ENCODE peak calls at places on chromosomes 3 and 15, in seven cellular contexts. M, P, U, B, W, Y and A are unnamed samples.

GRCh38 chr15:90553248-90553745 is 23.6 kb downstream of the CRTC3 start:
- DNase-seq in M (no peak), P (no peak), U (no peak), B (no peak), W (no peak), Y (no peak), A (no peak)

GRCh38 chr3:105960381-105960780 is 91.6 kb upstream of the CBLB start:
- DNase-seq in M (no peak), P (no peak), U (no peak), B (no peak), W (no peak), Y (no peak), A (no peak)

GRCh38 chr15:63509056-63509696 is 4.8 kb downstream of the USP3 start:
- DNase-seq in M (no peak), P (no peak), U (no peak), B (no peak), W (no peak), Y (no peak), A (no peak)

GRCh38 chr15:37034835-37035234 is 65.5 kb downstream of the MEIS2 start:
- DNase-seq in M (no peak), P (no peak), U (no peak), B (no peak), W (no peak), Y (no peak), A (no peak)

GRCh38 chr3:169146866-169147245 is 516.7 kb downstream of the MECOM start:
- DNase-seq in M (no peak), P (no peak), U (no peak), B (no peak), W (no peak), Y (no peak), A (no peak)

GRCh38 chr15:72890043-72890442 is 106.5 kb upstream of the ADPGK start:
- DNase-seq in M (no peak), P (no peak), U (no peak), B (no peak), W (no peak), Y (no peak), A (no peak)

GRCh38 chr15:41558400-41559238 is at the start of gene TYRO3:
- DNase-seq in M (no peak), P (no peak), U (peak; percentile 83), B (peak; percentile 93), W (no peak), Y (no peak), A (peak; percentile 86)

GRCh38 chr3:138049157-138049919 is 39.4 kb downstream of the CLDN18 start:
- DNase-seq in M (no peak), P (no peak), U (peak; percentile 3), B (no peak), W (no peak), Y (no peak), A (no peak)

GRCh38 chr3:72628065-72628464 is 220.2 kb downstream of the SHQ1 start:
- DNase-seq in M (no peak), P (no peak), U (no peak), B (no peak), W (no peak), Y (no peak), A (peak; percentile 95)

GRCh38 chr3:57446318-57446841 is 97.8 kb downstream of the DNAH12 start:
- DNase-seq in M (no peak), P (no peak), U (peak; percentile 38), B (no peak), W (no peak), Y (no peak), A (no peak)

GRCh38 chr15:101543431-101543830 is 53.9 kb upstream of the PCSK6 start:
- DNase-seq in M (no peak), P (no peak), U (no peak), B (no peak), W (no peak), Y (no peak), A (no peak)

GRCh38 chr15:29107291-29107890 is 162.2 kb downstream of the NSMCE3 start:
- DNase-seq in M (no peak), P (no peak), U (no peak), B (no peak), W (no peak), Y (no peak), A (no peak)

GRCh38 chr3:10352146-10352911 is 31.4 kb upstream of the SEC13 start:
- DNase-seq in M (no peak), P (no peak), U (no peak), B (no peak), W (no peak), Y (no peak), A (no peak)

GRCh38 chr3:126752303-126753190 is 48.5 kb downstream of the CHCHD6 start:
- DNase-seq in M (peak; percentile 78), P (peak; percentile 63), U (peak; percentile 76), B (peak; percentile 82), W (peak; percentile 38), Y (peak; percentile 30), A (peak; percentile 81)

GRCh38 chr3:126750760-126751129 is 46.7 kb downstream of the CHCHD6 start:
- DNase-seq in M (no peak), P (no peak), U (no peak), B (no peak), W (no peak), Y (no peak), A (no peak)

GRCh38 chr3:126755866-126756265 is 51.8 kb downstream of the CHCHD6 start:
- DNase-seq in M (no peak), P (no peak), U (no peak), B (no peak), W (no peak), Y (no peak), A (no peak)

GRCh38 chr3:126751611-126752302 is 47.7 kb downstream of the CHCHD6 start:
- DNase-seq in M (no peak), P (no peak), U (no peak), B (no peak), W (no peak), Y (no peak), A (no peak)

DNA sequence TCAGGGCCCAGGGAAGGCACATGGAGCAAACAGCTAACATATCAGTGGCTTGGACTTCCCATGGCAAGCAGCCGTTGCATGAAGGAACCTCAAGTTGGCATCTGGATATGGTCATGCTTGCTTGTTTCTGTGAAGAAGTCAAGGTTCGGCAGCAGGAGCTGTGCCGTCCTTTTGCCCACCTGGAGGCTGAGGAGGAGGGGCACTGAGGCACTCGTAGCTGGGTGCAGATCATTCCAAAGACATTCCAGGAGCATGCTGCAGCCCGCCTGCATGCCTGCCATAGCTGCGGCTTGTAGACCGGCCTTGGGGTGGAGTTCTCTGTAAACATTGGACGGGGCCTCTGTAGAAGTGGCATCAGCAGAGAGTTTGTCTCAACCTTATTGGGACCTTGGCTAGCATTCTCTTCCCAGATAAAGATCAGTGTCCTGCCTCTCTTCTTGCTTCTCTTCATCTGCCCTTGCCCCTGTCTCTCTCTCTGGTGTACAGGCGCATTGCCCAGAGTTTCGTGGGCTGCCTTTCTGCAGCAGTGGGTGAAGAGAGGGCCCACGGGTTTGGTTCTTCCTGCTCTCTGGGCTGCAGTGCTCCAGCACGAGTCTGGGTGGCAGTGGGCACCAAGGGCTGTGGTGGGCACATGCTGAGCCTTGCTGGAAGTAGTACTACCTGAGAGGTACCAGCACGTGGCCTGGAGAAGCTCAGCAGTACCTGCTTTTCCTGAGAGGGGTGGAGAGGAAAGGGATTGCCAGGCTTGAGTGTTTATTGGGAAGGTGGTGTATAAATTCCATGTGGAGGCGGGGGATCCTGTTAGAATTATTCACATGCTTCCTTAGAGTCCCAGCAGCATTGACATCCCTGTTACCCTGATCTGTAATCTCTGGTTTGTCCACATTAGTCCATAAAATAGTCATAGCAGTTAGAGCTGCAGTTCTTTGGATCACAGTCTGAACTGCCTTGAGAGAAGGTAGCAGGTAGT is 49.4 kb downstream of the CHCHD6 start:
- DNase-seq in M (no peak), P (peak; percentile 59), U (no peak), B (no peak), W (no peak), Y (no peak), A (no peak)
- TF ChIP-seq JUND in M (no peak), P (no peak), U (no peak), B (no peak), W (no peak), Y (no peak), A (no peak)

GRCh38 chr3:115861166-115861733 is 237.9 kb downstream of the GAP43 start:
- DNase-seq in M (no peak), P (no peak), U (no peak), B (no peak), W (no peak), Y (no peak), A (no peak)

GRCh38 chr3:115862099-115862498 is 238.8 kb downstream of the GAP43 start:
- DNase-seq in M (no peak), P (no peak), U (no peak), B (no peak), W (no peak), Y (no peak), A (no peak)

GRCh38 chr3:115857518-115858136 is 234.3 kb downstream of the GAP43 start:
- DNase-seq in M (no peak), P (no peak), U (no peak), B (no peak), W (no peak), Y (no peak), A (no peak)

GRCh38 chr3:115860766-115861165 is 237.5 kb downstream of the GAP43 start:
- DNase-seq in M (no peak), P (no peak), U (no peak), B (no peak), W (no peak), Y (no peak), A (no peak)

GRCh38 chr3:115858995-115859807 is 235.9 kb downstream of the GAP43 start:
- DNase-seq in M (peak; percentile 62), P (no peak), U (no peak), B (no peak), W (no peak), Y (no peak), A (no peak)
- TF ChIP-seq JUND in M (no peak), P (no peak), U (no peak), B (no peak), W (no peak), Y (no peak), A (no peak)

DNA sequence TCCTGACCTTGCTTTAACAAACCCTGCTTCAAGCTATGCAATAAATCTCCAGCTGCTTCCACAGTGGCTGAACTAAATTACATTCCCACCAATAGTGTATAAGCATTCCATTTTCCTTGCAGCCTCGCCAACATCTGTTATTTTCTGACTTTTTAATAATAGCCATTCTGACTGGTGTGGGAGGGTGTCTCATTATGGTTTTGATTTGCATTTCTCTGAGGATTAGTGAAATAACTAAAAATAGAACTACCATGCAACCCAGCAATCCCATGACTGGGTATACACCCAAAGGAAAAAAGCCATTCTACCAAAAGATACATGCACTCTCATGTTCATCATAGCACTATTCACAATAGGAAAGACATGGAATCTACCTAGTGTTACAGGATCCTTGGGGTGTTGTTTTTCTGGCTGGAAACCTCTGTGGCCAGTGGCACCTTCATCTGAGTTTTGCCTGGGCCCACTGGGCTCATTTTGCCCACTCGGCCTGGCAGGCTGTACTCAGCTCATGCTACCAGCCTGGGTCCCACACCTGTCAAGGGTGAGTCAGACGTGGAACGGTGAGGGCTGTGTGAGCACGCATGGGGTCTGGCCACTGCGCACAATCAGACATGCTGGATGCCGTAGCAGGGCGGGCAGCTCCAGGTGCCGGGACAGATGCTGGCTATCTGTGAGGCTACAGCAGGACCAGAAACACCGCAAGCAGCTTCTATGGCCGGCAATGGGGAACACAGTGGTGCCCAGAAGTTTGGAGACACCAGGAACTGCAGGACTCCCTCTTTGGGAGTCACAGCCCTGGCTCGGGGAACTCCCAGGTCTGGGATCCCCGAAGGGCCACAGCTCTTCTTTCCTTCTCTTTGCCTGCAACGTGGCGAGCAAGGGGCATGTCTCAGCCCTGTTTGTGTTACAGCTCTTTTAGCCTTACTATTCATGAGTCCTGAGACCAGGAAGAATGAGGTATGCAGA is 36.0 kb upstream of the DNAJC13 start:
- DNase-seq in M (no peak), P (no peak), U (no peak), B (no peak), W (no peak), Y (no peak), A (no peak)
- TF ChIP-seq JUND in M (no peak), P (no peak), U (no peak), B (no peak), W (no peak), Y (no peak), A (no peak)

GRCh38 chr3:184568918-184569829 is 7.6 kb downstream of the EPHB3 start:
- DNase-seq in M (no peak), P (no peak), U (peak; percentile 9), B (peak; percentile 90), W (no peak), Y (no peak), A (peak; percentile 91)
- TF ChIP-seq JUND in M (no peak), P (no peak), U (no peak), B (no peak), W (no peak), Y (no peak), A (no peak)